ENCODE peak calls at places on chromosomes 2 and 18, in seven cellular contexts. V is endothelial cell of umbilical vein, H is NCI-H1417, O is ecto neural progenitor cell, C is stomach, R is hepatic stellate cell, Y is neural progenitor cell. F is an unnamed sample.

GRCh38 chr2:26246818-26247217 is 2.1 kb downstream of the HADHB start:
- DNase-seq in C (no peak), H (no peak), R (no peak), O (no peak), Y (no peak), V (no peak), F (no peak)

GRCh38 chr2:174681983-174682577 is 82.2 kb downstream of the CHRNA1 start:
- DNase-seq in O (peak), Y (peak), C (peak), V (peak), R (peak), H (peak), F (peak)

GRCh38 chr18:59665057-59666007 is 31.9 kb downstream of the CCBE1 start:
- DNase-seq in R (no peak), Y (no peak), V (no peak), O (no peak), H (no peak), C (no peak), F (no peak)

GRCh38 chr2:28068098-28068497 is 177.6 kb downstream of the BABAM2 start:
- DNase-seq in R (no peak), C (no peak), H (peak), O (no peak), Y (no peak), V (peak), F (no peak)

GRCh38 chr2:102186676-102187190 is at the start of gene IL1RL2:
- DNase-seq in C (peak), R (no peak), V (no peak), H (no peak), O (no peak), Y (no peak), F (peak)

GRCh38 chr2:46793423-46794416 is 121.9 kb downstream of the MCFD2 start:
- DNase-seq in O (no peak), Y (no peak), R (no peak), V (no peak), C (peak), H (no peak), F (no peak)

GRCh38 chr18:35127201-35127600 is 86.0 kb downstream of the MAPRE2 start:
- DNase-seq in O (no peak), H (no peak), Y (peak), R (peak), V (peak), C (no peak), F (no peak)

GRCh38 chr2:70304501-70304900 is 2.6 kb upstream of the FAM136A start:
- DNase-seq in C (no peak), Y (no peak), R (no peak), O (no peak), H (peak), V (no peak), F (no peak)

GRCh38 chr2:217277646-217278048 is 417.8 kb upstream of the TNP1 start:
- DNase-seq in H (no peak), V (peak), Y (no peak), O (no peak), C (no peak), R (peak), F (peak)

GRCh38 chr2:141611143-141611571 is 519.7 kb downstream of the LRP1B start:
- DNase-seq in V (peak), H (no peak), O (no peak), Y (peak), C (no peak), R (no peak), F (no peak)

GRCh38 chr2:36322108-36322507 is 33.5 kb upstream of the CRIM1 start:
- DNase-seq in R (peak), O (no peak), C (no peak), Y (peak), H (peak), V (peak), F (no peak)

GRCh38 chr2:173947131-173947530 is 18.0 kb downstream of the SP3 start:
- DNase-seq in C (no peak), Y (no peak), O (no peak), V (no peak), R (no peak), H (no peak), F (no peak)

GRCh38 chr2:172693529-172694185 is 42.0 kb upstream of the RAPGEF4 start:
- DNase-seq in R (no peak), C (no peak), H (no peak), Y (no peak), V (no peak), O (no peak), F (no peak)

GRCh38 chr18:64474279-64474678 is 325.4 kb upstream of the LINC00305 start:
- DNase-seq in H (no peak), Y (no peak), O (no peak), C (no peak), V (no peak), R (no peak), F (no peak)

GRCh38 chr2:158745067-158745865 is 49.9 kb upstream of the DAPL1 start:
- DNase-seq in Y (peak), H (peak), V (peak), O (peak), C (no peak), R (peak), F (peak)

GRCh38 chr2:159592446-159592845 is 23.9 kb downstream of the BAZ2B start:
- DNase-seq in H (no peak), O (no peak), V (no peak), C (no peak), R (no peak), Y (no peak), F (no peak)

GRCh38 chr2:84713441-84713840 is 167.4 kb downstream of the TRABD2A start:
- DNase-seq in Y (no peak), H (no peak), C (no peak), V (no peak), R (peak), O (no peak), F (no peak)

GRCh38 chr18:79928563-79928960 is 22.9 kb downstream of the SLC66A2 start:
- DNase-seq in H (no peak), C (peak), O (peak), Y (no peak), R (no peak), V (no peak), F (no peak)

GRCh38 chr18:653512-653911 is 3.9 kb upstream of the TYMS start:
- DNase-seq in Y (no peak), R (no peak), V (no peak), O (no peak), H (no peak), C (no peak), F (no peak)

GRCh38 chr2:186426153-186427016 is 59.7 kb upstream of the ZC3H15 start:
- DNase-seq in C (no peak), Y (no peak), O (no peak), H (no peak), R (no peak), V (no peak), F (no peak)

GRCh38 chr2:179049546-179050311 is at the start of gene CCDC141:
- DNase-seq in R (no peak), Y (no peak), H (no peak), O (no peak), V (no peak), C (no peak), F (peak)

GRCh38 chr18:24995738-24996137 is 356.2 kb downstream of the ZNF521 start:
- DNase-seq in Y (no peak), V (no peak), C (no peak), O (no peak), H (no peak), R (no peak), F (no peak)